ENCODE peak calls at places on chromosomes 16 and 17, in ten cellular contexts. Z, H, U, R, Y, O, C, P, K and W are unnamed samples.

GRCh38 chr17:14886200-14886739 is 378.9 kb downstream of the PMP22 start:
- DNase-seq in Z (no peak), H (no peak), U (no peak), R (peak), Y (no peak), O (no peak), C (no peak), P (no peak), K (peak), W (no peak)

GRCh38 chr16:87963400-87963799 is 12.2 kb downstream of the BANP start:
- DNase-seq in Z (peak), H (no peak), U (peak), R (peak), Y (no peak), O (peak), C (peak), P (no peak), K (peak), W (peak)

GRCh38 chr17:43224146-43224705 is 4.2 kb downstream of the CCDC200 start:
- DNase-seq in Z (no peak), H (peak), U (no peak), R (no peak), Y (no peak), O (no peak), C (no peak), P (no peak), K (no peak), W (no peak)

GRCh38 chr17:70552230-70552981 is 383.1 kb downstream of the KCNJ2 start:
- DNase-seq in Z (no peak), H (peak), U (no peak), R (peak), Y (peak), O (peak), C (no peak), P (no peak), K (peak), W (no peak)

GRCh38 chr16:84360748-84361147 is 7.6 kb upstream of the ATP2C2 start:
- DNase-seq in Z (no peak), H (no peak), U (no peak), R (no peak), Y (no peak), O (no peak), C (no peak), P (no peak), K (no peak), W (no peak)

GRCh38 chr17:80853076-80853475 is 138.6 kb upstream of the CHMP6 start:
- DNase-seq in Z (no peak), H (no peak), U (no peak), R (no peak), Y (no peak), O (no peak), C (no peak), P (no peak), K (no peak), W (no peak)

GRCh38 chr17:63290784-63291183 is 155.3 kb downstream of the CYB561 start:
- DNase-seq in Z (no peak), H (no peak), U (no peak), R (no peak), Y (no peak), O (no peak), C (no peak), P (no peak), K (no peak), W (no peak)

GRCh38 chr17:78865682-78866390 is 25.2 kb upstream of the USP36 start:
- DNase-seq in Z (no peak), H (peak), U (peak), R (peak), Y (peak), O (peak), C (peak), P (peak), K (peak), W (peak)

GRCh38 chr16:87324411-87325275 is 7.5 kb upstream of the C16orf95 start:
- DNase-seq in Z (no peak), H (peak), U (peak), R (peak), Y (peak), O (peak), C (peak), P (no peak), K (no peak), W (peak)

GRCh38 chr16:82135844-82136243 is 34.2 kb downstream of the MPHOSPH6 start:
- DNase-seq in Z (no peak), H (no peak), U (no peak), R (no peak), Y (no peak), O (no peak), C (no peak), P (no peak), K (no peak), W (no peak)

GRCh38 chr16:8867483-8868271 is 1.1 kb downstream of the CARHSP1 start:
- DNase-seq in Z (no peak), H (peak), U (no peak), R (peak), Y (no peak), O (no peak), C (no peak), P (no peak), K (no peak), W (peak)

GRCh38 chr17:38702900-38703741 is 2.0 kb upstream of the MLLT6 start:
- DNase-seq in Z (no peak), H (peak), U (no peak), R (no peak), Y (no peak), O (no peak), C (no peak), P (no peak), K (no peak), W (peak)

GRCh38 chr16:89115216-89115949 is 21.7 kb downstream of the ACSF3 start:
- DNase-seq in Z (no peak), H (peak), U (peak), R (no peak), Y (no peak), O (no peak), C (peak), P (peak), K (no peak), W (peak)

GRCh38 chr17:10739341-10739905 is 9.6 kb upstream of the TMEM220 start:
- DNase-seq in Z (no peak), H (no peak), U (no peak), R (no peak), Y (no peak), O (no peak), C (no peak), P (no peak), K (no peak), W (no peak)

GRCh38 chr16:9787717-9788116 is 394.5 kb downstream of the GRIN2A start:
- DNase-seq in Z (no peak), H (no peak), U (no peak), R (no peak), Y (no peak), O (no peak), C (no peak), P (no peak), K (no peak), W (no peak)

GRCh38 chr17:61736438-61736837 is 126.9 kb downstream of the BRIP1 start:
- DNase-seq in Z (no peak), H (no peak), U (no peak), R (no peak), Y (no peak), O (no peak), C (no peak), P (no peak), K (no peak), W (no peak)

GRCh38 chr17:4901648-4902344 is 1.1 kb downstream of the CHRNE start:
- DNase-seq in Z (no peak), H (peak), U (no peak), R (peak), Y (no peak), O (no peak), C (no peak), P (peak), K (no peak), W (peak)

GRCh38 chr17:59791603-59792457 is 84.4 kb downstream of the VMP1 start:
- DNase-seq in Z (no peak), H (no peak), U (no peak), R (no peak), Y (no peak), O (no peak), C (no peak), P (no peak), K (peak), W (no peak)

GRCh38 chr16:1021553-1022160 is 40.1 kb downstream of the SOX8 start:
- DNase-seq in Z (no peak), H (no peak), U (no peak), R (no peak), Y (no peak), O (no peak), C (no peak), P (no peak), K (no peak), W (no peak)

GRCh38 chr16:49594706-49595534 is 221.3 kb downstream of the C16orf78 start:
- DNase-seq in Z (no peak), H (no peak), U (no peak), R (no peak), Y (no peak), O (no peak), C (no peak), P (no peak), K (no peak), W (no peak)